ENCODE peak calls at places on chromosomes 3 and 15, in six cellular contexts. C is EL; A is naive thymus-derived CD4-positive, alpha-beta T cell; T is non-pigmented ciliary epithelial cell; R is NCI-H1436; F is naive B cell. X is an unnamed sample.

GRCh38 chr3:151117044-151117443 is 31.6 kb downstream of the MED12L start:
- DNase-seq in F (no peak), A (no peak), R (no peak), C (no peak), T (no peak), X (no peak)

GRCh38 chr3:170768334-170768801 is 101.6 kb downstream of the RPL22L1 start:
- DNase-seq in R (no peak), T (no peak), F (no peak), C (peak; percentile 25), A (no peak), X (no peak)

GRCh38 chr3:133934073-133934970 is 38.6 kb upstream of the RAB6B start:
- DNase-seq in R (no peak), C (no peak), T (no peak), F (no peak), A (no peak), X (no peak)

GRCh38 chr15:95937128-95937528 is 393.4 kb upstream of the NR2F2 start:
- DNase-seq in T (no peak), F (no peak), C (peak; percentile 17), A (no peak), R (no peak), X (no peak)

GRCh38 chr15:31342781-31343626 is 16.4 kb downstream of the KLF13 start:
- DNase-seq in R (no peak), C (no peak), A (no peak), T (no peak), F (no peak), X (no peak)

GRCh38 chr3:155022896-155023295 is 57.2 kb upstream of the MME start:
- DNase-seq in R (no peak), T (no peak), C (no peak), A (no peak), F (no peak), X (no peak)

GRCh38 chr3:54134155-54134554 is 11.8 kb downstream of the CACNA2D3 start:
- DNase-seq in R (no peak), C (no peak), F (no peak), A (no peak), T (no peak), X (no peak)

GRCh38 chr3:195256639-195257453 is 14.1 kb downstream of the XXYLT1 start:
- DNase-seq in C (no peak), T (no peak), F (no peak), R (no peak), A (no peak), X (no peak)

GRCh38 chr15:48522911-48523310 is 122.6 kb downstream of the FBN1 start:
- DNase-seq in A (no peak), T (no peak), F (no peak), C (no peak), R (no peak), X (no peak)

GRCh38 chr3:119234610-119235009 is 6.1 kb downstream of the B4GALT4 start:
- DNase-seq in T (no peak), C (no peak), F (no peak), A (peak; percentile 12), R (no peak), X (no peak)

GRCh38 chr15:35624881-35625280 is 78.9 kb upstream of the DPH6 start:
- DNase-seq in A (no peak), T (peak; percentile 67), F (no peak), C (peak; percentile 60), R (no peak), X (peak; percentile 77)

GRCh38 chr3:114221165-114221880 is 16.1 kb downstream of the ZNF80 start:
- DNase-seq in R (no peak), T (no peak), C (no peak), A (no peak), F (no peak), X (no peak)

GRCh38 chr15:62528505-62528904 is 363.4 kb upstream of the C2CD4B start:
- DNase-seq in R (no peak), C (no peak), T (no peak), A (no peak), F (no peak), X (no peak)

GRCh38 chr3:185549651-185550111 is 2.7 kb downstream of the LIPH start:
- DNase-seq in C (peak; percentile 77), R (no peak), F (no peak), T (no peak), A (no peak), X (no peak)

GRCh38 chr3:176769547-176770190 is 427.6 kb downstream of the TBL1XR1 start:
- DNase-seq in C (no peak), R (no peak), F (no peak), A (no peak), T (no peak), X (no peak)

GRCh38 chr3:23129817-23130216 is 73.3 kb upstream of the UBE2E2 start:
- DNase-seq in C (peak; percentile 29), A (no peak), F (no peak), T (no peak), R (no peak), X (no peak)

GRCh38 chr3:187015903-187016638 is 85.7 kb downstream of the ST6GAL1 start:
- DNase-seq in F (peak; percentile 88), A (no peak), T (no peak), R (no peak), C (no peak), X (no peak)

GRCh38 chr3:52167240-52167639 is 13.0 kb upstream of the POC1A start:
- DNase-seq in F (no peak), C (no peak), R (no peak), T (no peak), A (no peak), X (no peak)

GRCh38 chr3:40691598-40691905 is 166.8 kb downstream of the ZNF621 start:
- DNase-seq in C (no peak), F (no peak), A (no peak), R (no peak), T (no peak), X (no peak)

GRCh38 chr3:138941259-138941885 is 5.6 kb downstream of the FOXL2 start:
- DNase-seq in T (no peak), R (no peak), A (no peak), F (no peak), C (peak; percentile 54), X (peak; percentile 61)

GRCh38 chr3:58063424-58063823 is 55.2 kb downstream of the FLNB start:
- DNase-seq in R (no peak), A (no peak), F (no peak), C (peak; percentile 84), T (no peak), X (peak; percentile 79)

GRCh38 chr3:44992555-44993470 is 16.8 kb downstream of the EXOSC7 start:
- DNase-seq in C (peak; percentile 45), T (no peak), F (no peak), R (no peak), A (no peak), X (peak; percentile 21)

GRCh38 chr3:38834110-38834509 is 18.1 kb upstream of the SCN10A start:
- DNase-seq in A (no peak), C (peak; percentile 87), R (no peak), F (no peak), T (peak; percentile 43), X (peak; percentile 84)

GRCh38 chr3:113241292-113242033 is 30.1 kb downstream of the BOC start:
- DNase-seq in T (no peak), R (no peak), C (peak; percentile 68), F (no peak), A (no peak), X (no peak)

X was measured in HCEC 1CT.